ENCODE peak calls at places on chromosomes 7 and 10, in seven cellular contexts. B, I, D, R, Q, M and U are unnamed samples.

GRCh38 chr7:34752929-34753328 is 94.9 kb downstream of the NPSR1 start:
- DNase-seq in B (no peak), I (no peak), D (no peak), R (no peak), Q (no peak), M (no peak), U (no peak)

GRCh38 chr7:90645784-90646183 is 49.7 kb downstream of the CDK14 start:
- DNase-seq in B (no peak), I (peak; percentile 42), D (no peak), R (no peak), Q (no peak), M (no peak), U (no peak)

GRCh38 chr10:30671011-30671616 is 41.6 kb upstream of the LYZL2 start:
- DNase-seq in B (no peak), I (peak; percentile 88), D (no peak), R (no peak), Q (peak; percentile 43), M (peak; percentile 57), U (peak; percentile 30)

GRCh38 chr7:45888185-45888992 is at the start of gene IGFBP1:
- DNase-seq in B (no peak), I (peak; percentile 42), D (no peak), R (no peak), Q (no peak), M (peak; percentile 12), U (peak; percentile 30)

GRCh38 chr10:10782603-10783002 is 235.1 kb upstream of the CELF2 start:
- DNase-seq in B (no peak), I (no peak), D (no peak), R (no peak), Q (no peak), M (no peak), U (no peak)

GRCh38 chr10:78588194-78588811 is 480.5 kb upstream of the ZMIZ1 start:
- DNase-seq in B (no peak), I (peak; percentile 96), D (peak; percentile 72), R (peak; percentile 86), Q (no peak), M (no peak), U (peak; percentile 66)

GRCh38 chr7:20260219-20260618 is 43.0 kb upstream of the MACC1 start:
- DNase-seq in B (no peak), I (peak; percentile 91), D (no peak), R (no peak), Q (no peak), M (no peak), U (no peak)

GRCh38 chr10:89535185-89536012 is at the start of gene SLC16A12:
- DNase-seq in B (peak; percentile 47), I (peak; percentile 36), D (no peak), R (peak; percentile 36), Q (no peak), M (no peak), U (peak; percentile 26)

GRCh38 chr7:140196361-140197217 is 19.8 kb upstream of the KDM7A start:
- DNase-seq in B (no peak), I (peak; percentile 91), D (peak; percentile 18), R (peak; percentile 38), Q (no peak), M (no peak), U (no peak)

GRCh38 chr7:514651-515598 is 4.7 kb downstream of the PDGFA start:
- DNase-seq in B (no peak), I (peak; percentile 33), D (peak; percentile 36), R (peak; percentile 60), Q (peak; percentile 39), M (peak; percentile 79), U (no peak)

GRCh38 chr7:154308928-154309327 is 256.7 kb downstream of the DPP6 start:
- DNase-seq in B (no peak), I (no peak), D (no peak), R (no peak), Q (no peak), M (no peak), U (no peak)

GRCh38 chr10:96711048-96711713 is 9.1 kb downstream of the PIK3AP1 start:
- DNase-seq in B (no peak), I (no peak), D (no peak), R (no peak), Q (no peak), M (no peak), U (no peak)

GRCh38 chr10:114876602-114877300 is 55.2 kb downstream of the FHIP2A start:
- DNase-seq in B (peak; percentile 62), I (peak; percentile 73), D (peak; percentile 77), R (peak; percentile 68), Q (peak; percentile 51), M (peak; percentile 74), U (peak; percentile 84)

GRCh38 chr7:18064242-18064838 is 36.7 kb upstream of the PRPS1L1 start:
- DNase-seq in B (no peak), I (peak; percentile 39), D (no peak), R (no peak), Q (peak; percentile 23), M (peak; percentile 7), U (peak; percentile 52)

GRCh38 chr10:49115796-49116508 is 630 bp upstream of the VSTM4 start:
- DNase-seq in B (no peak), I (no peak), D (no peak), R (no peak), Q (no peak), M (no peak), U (no peak)

GRCh38 chr10:127117125-127117524 is 79.3 kb downstream of the INSYN2A start:
- DNase-seq in B (no peak), I (peak; percentile 72), D (peak; percentile 31), R (peak; percentile 54), Q (peak; percentile 25), M (peak; percentile 14), U (no peak)

GRCh38 chr10:68096913-68097509 is 12.3 kb upstream of the MYPN start:
- DNase-seq in B (no peak), I (peak; percentile 81), D (no peak), R (peak; percentile 31), Q (no peak), M (peak; percentile 94), U (peak; percentile 12)

GRCh38 chr10:69684020-69684980 is 54.3 kb downstream of the FAM241B start:
- DNase-seq in B (peak; percentile 80), I (peak; percentile 72), D (peak; percentile 61), R (peak; percentile 65), Q (no peak), M (peak; percentile 61), U (peak; percentile 30)

GRCh38 chr7:80318081-80318480 is 183.4 kb downstream of the GNAI1 start:
- DNase-seq in B (no peak), I (no peak), D (no peak), R (no peak), Q (no peak), M (no peak), U (no peak)

GRCh38 chr7:1758417-1758858 is 88.4 kb downstream of the ELFN1 start:
- DNase-seq in B (peak; percentile 46), I (peak; percentile 40), D (no peak), R (peak; percentile 63), Q (no peak), M (peak; percentile 11), U (peak; percentile 60)

GRCh38 chr7:50446542-50446960 is 3.6 kb downstream of the FIGNL1 start:
- DNase-seq in B (no peak), I (peak; percentile 22), D (no peak), R (no peak), Q (no peak), M (peak; percentile 99), U (no peak)

GRCh38 chr10:119665901-119666708 is 14.9 kb downstream of the BAG3 start:
- DNase-seq in B (no peak), I (peak; percentile 50), D (no peak), R (no peak), Q (no peak), M (no peak), U (no peak)

GRCh38 chr7:93327006-93327633 is 95.0 kb downstream of the VPS50 start:
- DNase-seq in B (no peak), I (peak; percentile 92), D (no peak), R (no peak), Q (no peak), M (peak; percentile 79), U (no peak)

DNA sequence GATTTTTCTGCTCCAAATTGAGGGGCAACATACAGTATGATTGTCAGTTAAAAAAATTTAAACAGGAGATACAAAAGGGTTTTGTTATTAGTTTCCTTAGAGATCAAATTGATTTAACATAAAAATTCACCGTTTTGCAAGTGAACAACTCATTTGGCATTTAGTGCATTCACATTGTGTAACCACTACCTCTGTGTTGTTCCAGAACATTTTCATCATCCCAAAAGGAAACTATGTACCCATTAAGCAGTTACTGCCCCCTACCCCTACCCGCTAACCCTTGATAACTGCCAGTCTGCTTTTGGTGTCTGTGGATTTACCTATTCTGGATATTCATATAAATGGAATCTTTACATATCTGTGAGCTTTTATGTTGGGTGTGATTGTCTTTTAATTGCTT is 3.1 kb downstream of the ZRANB1 start:
- DNase-seq in B (no peak), I (peak; percentile 65), D (no peak), R (no peak), Q (peak; percentile 0), M (peak; percentile 6), U (no peak)
- H3K36me3 ChIP-seq in B (peaks cover 8% of the 10 kb centered on the region), I (no peaks in the 10 kb centered on the region), D (no peaks in the 10 kb centered on the region), R (peaks cover 3% of the 10 kb centered on the region), Q (peaks cover 32% of the 10 kb centered on the region), M (no peaks in the 10 kb centered on the region), U (peaks cover 6% of the 10 kb centered on the region)

GRCh38 chr10:26555719-26556368 is 117.7 kb downstream of the APBB1IP start:
- DNase-seq in B (peak; percentile 64), I (peak; percentile 91), D (no peak), R (peak; percentile 56), Q (no peak), M (peak; percentile 14), U (no peak)
- H3K36me3 ChIP-seq in B (peaks cover 24% of the 10 kb centered on the region), I (no peaks in the 10 kb centered on the region), D (no peaks in the 10 kb centered on the region), R (no peaks in the 10 kb centered on the region), Q (no peaks in the 10 kb centered on the region), M (no peaks in the 10 kb centered on the region), U (no peaks in the 10 kb centered on the region)

DNA sequence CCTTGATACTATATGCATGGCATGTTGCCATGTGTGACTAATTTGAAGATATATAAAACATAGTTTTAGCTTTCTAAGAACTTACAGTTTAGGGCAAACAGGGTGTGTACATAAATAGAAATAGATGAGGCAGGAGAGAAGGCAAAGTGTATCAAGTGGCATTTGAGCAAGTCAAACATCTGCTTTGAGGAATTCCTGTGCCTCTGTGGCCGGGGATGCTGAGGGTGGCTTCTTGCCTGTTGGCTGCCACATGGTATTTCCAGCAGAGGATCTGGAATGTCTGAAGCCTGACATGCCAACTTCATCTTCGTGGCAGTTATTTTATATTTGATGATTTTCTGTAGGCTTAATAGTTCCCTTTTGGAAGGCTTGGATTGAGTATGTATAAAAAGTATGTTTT is 6.0 kb downstream of the SSBP1 start:
- DNase-seq in B (no peak), I (no peak), D (no peak), R (no peak), Q (no peak), M (no peak), U (no peak)
- H3K36me3 ChIP-seq in B (peaks cover 97% of the 10 kb centered on the region), I (peaks cover 60% of the 10 kb centered on the region), D (no peaks in the 10 kb centered on the region), R (peaks cover 36% of the 10 kb centered on the region), Q (peaks cover 98% of the 10 kb centered on the region), M (peaks cover 55% of the 10 kb centered on the region), U (peaks cover 82% of the 10 kb centered on the region)

GRCh38 chr7:159108491-159108890 is 36.2 kb downstream of the VIPR2 start:
- DNase-seq in B (peak; percentile 14), I (no peak), D (no peak), R (peak; percentile 10), Q (no peak), M (no peak), U (no peak)

GRCh38 chr7:159105845-159106614 is 38.6 kb downstream of the VIPR2 start:
- DNase-seq in B (no peak), I (no peak), D (no peak), R (peak; percentile 22), Q (no peak), M (no peak), U (no peak)

GRCh38 chr7:159107052-159107892 is 37.4 kb downstream of the VIPR2 start:
- DNase-seq in B (peak; percentile 17), I (no peak), D (no peak), R (peak; percentile 27), Q (no peak), M (no peak), U (no peak)

GRCh38 chr7:159112136-159113011 is 32.3 kb downstream of the VIPR2 start:
- DNase-seq in B (no peak), I (no peak), D (no peak), R (peak; percentile 25), Q (no peak), M (no peak), U (no peak)

GRCh38 chr7:159109092-159110035 is 35.3 kb downstream of the VIPR2 start:
- DNase-seq in B (peak; percentile 42), I (no peak), D (peak; percentile 26), R (peak; percentile 55), Q (no peak), M (no peak), U (no peak)
- H3K36me3 ChIP-seq in B (no peaks in the 10 kb centered on the region), I (no peaks in the 10 kb centered on the region), D (no peaks in the 10 kb centered on the region), R (no peaks in the 10 kb centered on the region), Q (no peaks in the 10 kb centered on the region), M (no peaks in the 10 kb centered on the region), U (no peaks in the 10 kb centered on the region)